ENCODE peak calls at places on chromosomes 6 and 20, in ten cellular contexts. A, D, W, T, H, Y, B, J, L and P are unnamed samples. For H3K36me3, the result is how much of the 10 kb centered on the place peaks cover.

GRCh38 chr20:41616228-41616627 is 1.9 kb downstream of the CHD6 start:
- DNase-seq in A (no peak), D (no peak), W (no peak), T (no peak), H (no peak), Y (no peak), B (peak), J (no peak), L (no peak), P (no peak)

GRCh38 chr6:33124525-33124901 is 48.7 kb downstream of the HLA-DPB1 start:
- DNase-seq in A (no peak), D (no peak), W (no peak), T (no peak), H (no peak), Y (no peak), B (no peak), J (no peak), L (no peak), P (no peak)

GRCh38 chr6:37354526-37355384 is 972 bp downstream of the RNF8 start:
- DNase-seq in A (no peak), D (no peak), W (peak), T (no peak), H (peak), Y (no peak), B (peak), J (peak), L (peak), P (peak)

GRCh38 chr20:10209091-10209490 is 9.5 kb upstream of the SNAP25 start:
- DNase-seq in A (no peak), D (no peak), W (no peak), T (no peak), H (no peak), Y (no peak), B (peak), J (no peak), L (no peak), P (no peak)

GRCh38 chr6:104595315-104595820 is 264.4 kb downstream of the HACE1 start:
- DNase-seq in A (no peak), D (no peak), W (no peak), T (no peak), H (no peak), Y (no peak), B (no peak), J (no peak), L (no peak), P (no peak)

GRCh38 chr6:91198588-91199255 is 611.9 kb upstream of the MAP3K7 start:
- DNase-seq in A (no peak), D (no peak), W (no peak), T (no peak), H (no peak), Y (no peak), B (no peak), J (no peak), L (no peak), P (no peak)

GRCh38 chr20:50226093-50226974 is 35.7 kb downstream of the CEBPB start:
- DNase-seq in A (peak), D (peak), W (peak), T (peak), H (peak), Y (no peak), B (peak), J (peak), L (no peak), P (no peak)

GRCh38 chr20:9214676-9215075 is 145.8 kb downstream of the PLCB4 start:
- DNase-seq in A (no peak), D (no peak), W (no peak), T (no peak), H (no peak), Y (no peak), B (peak), J (no peak), L (peak), P (no peak)

GRCh38 chr6:1535295-1535694 is 74.4 kb upstream of the FOXC1 start:
- DNase-seq in A (no peak), D (no peak), W (no peak), T (no peak), H (no peak), Y (no peak), B (no peak), J (no peak), L (peak), P (no peak)

GRCh38 chr20:36384022-36384619 is 78.0 kb downstream of the DLGAP4 start:
- DNase-seq in A (no peak), D (no peak), W (no peak), T (no peak), H (peak), Y (no peak), B (peak), J (no peak), L (peak), P (no peak)

GRCh38 chr20:5734559-5735137 is 15.6 kb upstream of the SHLD1 start:
- DNase-seq in A (no peak), D (no peak), W (no peak), T (no peak), H (no peak), Y (no peak), B (peak), J (no peak), L (peak), P (no peak)

GRCh38 chr20:39533858-39534257 is 571.7 kb downstream of the DHX35 start:
- DNase-seq in A (no peak), D (no peak), W (no peak), T (no peak), H (no peak), Y (no peak), B (no peak), J (no peak), L (no peak), P (no peak)

GRCh38 chr20:31830406-31830981 is 11.3 kb downstream of the MYLK2 start:
- DNase-seq in A (no peak), D (no peak), W (no peak), T (no peak), H (no peak), Y (no peak), B (no peak), J (no peak), L (no peak), P (no peak)

GRCh38 chr6:33172307-33173227 is 19.7 kb downstream of the COL11A2 start:
- DNase-seq in A (no peak), D (no peak), W (no peak), T (no peak), H (peak), Y (no peak), B (peak), J (no peak), L (peak), P (no peak)

GRCh38 chr6:145839653-145840052 is 25.1 kb upstream of the FBXO30 start:
- DNase-seq in A (no peak), D (no peak), W (no peak), T (no peak), H (no peak), Y (no peak), B (no peak), J (no peak), L (no peak), P (no peak)

GRCh38 chr6:165663736-165664552 is 903 bp upstream of the PDE10A start:
- DNase-seq in A (no peak), D (no peak), W (no peak), T (no peak), H (peak), Y (no peak), B (no peak), J (no peak), L (peak), P (peak)

GRCh38 chr6:150312844-150313584 is 55.8 kb upstream of the IYD start:
- DNase-seq in A (no peak), D (no peak), W (no peak), T (no peak), H (no peak), Y (no peak), B (no peak), J (no peak), L (no peak), P (no peak)

GRCh38 chr6:127120787-127121636 is 2.5 kb downstream of the RSPO3 start:
- DNase-seq in A (peak), D (peak), W (peak), T (no peak), H (peak), Y (no peak), B (peak), J (peak), L (peak), P (peak)

GRCh38 chr20:37343212-37343993 is 2.5 kb upstream of the SRC start:
- DNase-seq in A (no peak), D (no peak), W (no peak), T (no peak), H (no peak), Y (no peak), B (no peak), J (peak), L (peak), P (no peak)

GRCh38 chr6:1407499-1407990 is 18.2 kb downstream of the FOXF2 start:
- DNase-seq in A (no peak), D (peak), W (no peak), T (no peak), H (no peak), Y (no peak), B (peak), J (no peak), L (no peak), P (no peak)

GRCh38 chr6:112502348-112503130 is 155.4 kb downstream of the RFPL4B start:
- DNase-seq in A (no peak), D (no peak), W (no peak), T (no peak), H (no peak), Y (no peak), B (peak), J (no peak), L (no peak), P (no peak)

GRCh38 chr20:47286681-47287080 is 69.8 kb downstream of the ZMYND8 start:
- DNase-seq in A (no peak), D (no peak), W (no peak), T (no peak), H (no peak), Y (no peak), B (no peak), J (no peak), L (no peak), P (no peak)
- H3K36me3 ChIP-seq in A (under half), D (half or more), W (under half), T (under half), H (half or more), Y (half or more), B (under half), J (under half), L (half or more), P (half or more)

DNA sequence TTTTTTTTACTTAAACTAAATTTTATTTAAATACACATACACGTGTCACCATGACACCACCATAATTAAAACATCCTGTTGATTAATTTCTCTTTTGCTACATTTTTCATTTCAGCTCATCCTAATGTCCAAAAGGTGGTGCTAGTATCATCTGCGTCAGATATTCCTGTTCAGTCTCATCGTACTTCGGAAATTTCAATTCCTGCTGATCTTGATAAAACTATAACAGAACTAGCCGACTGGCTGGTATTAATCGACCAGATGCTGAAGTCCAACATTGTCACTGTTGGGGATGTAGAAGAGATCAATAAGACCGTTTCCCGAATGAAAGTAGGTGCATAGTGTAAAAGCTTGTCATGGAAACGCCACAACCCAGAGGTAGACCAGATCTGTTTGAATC is 263.4 kb downstream of the UTRN start:
- DNase-seq in A (no peak), D (no peak), W (no peak), T (no peak), H (no peak), Y (no peak), B (no peak), J (no peak), L (no peak), P (no peak)
- H3K36me3 ChIP-seq in A (under half), D (half or more), W (under half), T (under half), H (half or more), Y (under half), B (under half), J (half or more), L (under half), P (under half)

GRCh38 chr6:106614592-106615301 is 14.6 kb downstream of the RTN4IP1 start:
- DNase-seq in A (no peak), D (no peak), W (no peak), T (no peak), H (no peak), Y (no peak), B (no peak), J (no peak), L (no peak), P (no peak)
- H3K36me3 ChIP-seq in A (under half), D (under half), W (under half), T (under half), H (under half), Y (under half), B (under half), J (under half), L (under half), P (under half)

DNA sequence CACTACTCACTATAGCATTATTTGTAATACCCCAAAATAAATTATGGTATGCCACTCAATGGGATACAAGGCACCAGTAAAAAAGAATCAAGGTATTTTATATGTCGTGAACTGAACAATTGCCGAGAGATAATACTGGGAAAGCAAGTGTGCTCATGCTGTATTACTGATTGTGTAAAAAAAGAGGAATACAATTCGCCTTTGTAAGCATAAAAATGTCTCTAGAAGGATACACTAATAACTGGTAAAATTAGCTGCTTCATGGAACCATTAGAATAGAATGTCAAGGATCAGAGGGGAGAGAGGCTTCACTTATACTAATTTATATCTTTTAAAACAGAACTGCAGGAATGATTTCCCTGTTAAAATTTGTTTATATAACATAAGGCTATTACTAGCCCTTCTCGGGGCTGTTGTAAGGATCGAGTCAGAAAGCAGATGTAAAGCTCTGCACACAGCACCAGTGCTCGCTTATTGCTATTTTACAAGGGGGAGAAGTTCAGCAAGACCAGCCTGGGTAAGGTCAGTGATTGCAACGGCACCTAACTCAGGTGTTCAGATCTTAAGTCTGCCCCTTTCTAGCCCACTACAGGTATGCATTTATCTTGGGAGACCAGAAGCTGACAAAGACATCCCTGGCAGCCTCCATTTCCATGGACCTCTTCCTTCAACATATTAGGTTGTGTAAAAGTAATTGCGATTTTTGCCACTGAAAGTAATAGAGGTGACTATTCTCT is 61.6 kb downstream of the MYH7B start:
- DNase-seq in A (no peak), D (no peak), W (no peak), T (no peak), H (no peak), Y (no peak), B (no peak), J (no peak), L (no peak), P (no peak)
- H3K36me3 ChIP-seq in A (under half), D (half or more), W (under half), T (under half), H (half or more), Y (under half), B (half or more), J (half or more), L (under half), P (under half)

GRCh38 chr6:122454673-122455072 is 16.9 kb downstream of the SERINC1 start:
- DNase-seq in A (no peak), D (no peak), W (no peak), T (no peak), H (no peak), Y (no peak), B (no peak), J (no peak), L (peak), P (no peak)
- H3K36me3 ChIP-seq in A (under half), D (half or more), W (under half), T (under half), H (half or more), Y (half or more), B (under half), J (half or more), L (under half), P (under half)

DNA sequence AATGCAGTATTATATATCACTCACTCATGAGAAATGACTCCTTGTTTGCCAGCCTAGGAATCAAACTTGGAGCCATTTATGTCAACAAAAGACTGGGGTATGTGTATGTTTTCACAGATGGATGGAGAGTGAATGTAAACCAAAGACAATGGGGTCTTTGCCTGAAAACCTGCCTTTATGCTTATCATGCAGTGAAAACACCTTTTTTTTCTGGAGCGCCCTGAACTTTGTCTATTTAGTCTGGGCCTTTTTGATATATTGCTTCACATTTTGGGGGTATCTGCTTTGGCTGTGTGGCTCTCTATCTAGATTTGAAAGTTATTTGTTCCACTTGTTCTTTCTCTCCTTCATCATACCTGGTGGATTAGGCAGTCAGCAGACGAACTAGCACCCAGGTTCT is 848.5 kb upstream of the FLRT3 start:
- DNase-seq in A (no peak), D (no peak), W (no peak), T (no peak), H (no peak), Y (no peak), B (no peak), J (no peak), L (no peak), P (no peak)
- H3K36me3 ChIP-seq in A (under half), D (under half), W (under half), T (under half), H (under half), Y (under half), B (under half), J (under half), L (under half), P (under half)

DNA sequence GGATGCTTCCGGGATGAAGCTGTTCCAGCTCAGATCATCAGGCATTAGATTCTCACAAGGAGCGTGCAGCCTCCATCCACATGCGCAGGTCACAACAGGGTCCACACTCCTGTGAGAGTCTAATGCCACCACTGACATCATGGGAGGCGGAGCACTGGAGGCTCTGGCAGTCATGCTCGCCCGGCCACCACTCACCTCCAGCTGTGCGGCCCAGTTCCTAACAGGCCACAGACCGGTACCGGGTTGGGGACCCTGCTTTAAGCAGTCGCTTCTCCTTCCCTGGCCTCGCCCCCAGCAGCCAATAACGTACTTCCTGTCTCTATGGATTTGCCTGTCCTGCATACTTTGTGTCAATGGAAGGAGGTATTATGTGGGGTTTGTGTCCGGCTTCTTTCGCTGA is 236.8 kb downstream of the TAF4 start:
- DNase-seq in A (no peak), D (no peak), W (no peak), T (no peak), H (no peak), Y (no peak), B (no peak), J (peak), L (no peak), P (no peak)
- H3K36me3 ChIP-seq in A (under half), D (under half), W (under half), T (under half), H (under half), Y (under half), B (under half), J (under half), L (under half), P (under half)

DNA sequence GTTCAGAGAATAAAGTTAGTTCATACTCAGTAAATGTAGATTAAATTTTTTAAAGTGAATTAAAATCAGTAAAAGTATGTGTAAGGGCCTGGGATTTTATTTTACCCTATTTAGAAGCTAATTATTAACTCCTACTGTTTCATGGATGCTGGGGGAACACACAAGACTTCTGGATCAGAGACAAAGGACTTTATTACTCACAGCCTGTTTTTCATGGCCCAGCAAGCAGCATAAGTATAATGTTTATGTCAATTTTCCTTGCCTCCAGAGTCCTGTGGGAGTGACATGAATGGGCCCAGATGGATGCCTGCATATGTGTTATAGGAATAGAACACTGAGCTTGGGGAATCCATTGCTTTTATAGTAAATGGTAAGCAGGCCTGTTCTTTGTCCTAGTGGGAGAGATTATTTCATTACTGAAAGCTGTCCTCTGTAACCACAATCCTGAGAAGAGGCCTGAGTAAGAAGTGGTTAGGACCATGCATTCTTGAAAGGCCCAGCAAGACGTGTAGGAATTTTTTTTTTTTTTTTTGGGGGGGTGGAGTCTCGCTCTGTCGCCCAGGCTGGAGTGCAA is 25.5 kb downstream of the BLTP3A start:
- DNase-seq in A (no peak), D (no peak), W (no peak), T (no peak), H (no peak), Y (no peak), B (no peak), J (no peak), L (no peak), P (no peak)
- H3K36me3 ChIP-seq in A (under half), D (under half), W (under half), T (under half), H (under half), Y (under half), B (under half), J (under half), L (under half), P (under half)

DNA sequence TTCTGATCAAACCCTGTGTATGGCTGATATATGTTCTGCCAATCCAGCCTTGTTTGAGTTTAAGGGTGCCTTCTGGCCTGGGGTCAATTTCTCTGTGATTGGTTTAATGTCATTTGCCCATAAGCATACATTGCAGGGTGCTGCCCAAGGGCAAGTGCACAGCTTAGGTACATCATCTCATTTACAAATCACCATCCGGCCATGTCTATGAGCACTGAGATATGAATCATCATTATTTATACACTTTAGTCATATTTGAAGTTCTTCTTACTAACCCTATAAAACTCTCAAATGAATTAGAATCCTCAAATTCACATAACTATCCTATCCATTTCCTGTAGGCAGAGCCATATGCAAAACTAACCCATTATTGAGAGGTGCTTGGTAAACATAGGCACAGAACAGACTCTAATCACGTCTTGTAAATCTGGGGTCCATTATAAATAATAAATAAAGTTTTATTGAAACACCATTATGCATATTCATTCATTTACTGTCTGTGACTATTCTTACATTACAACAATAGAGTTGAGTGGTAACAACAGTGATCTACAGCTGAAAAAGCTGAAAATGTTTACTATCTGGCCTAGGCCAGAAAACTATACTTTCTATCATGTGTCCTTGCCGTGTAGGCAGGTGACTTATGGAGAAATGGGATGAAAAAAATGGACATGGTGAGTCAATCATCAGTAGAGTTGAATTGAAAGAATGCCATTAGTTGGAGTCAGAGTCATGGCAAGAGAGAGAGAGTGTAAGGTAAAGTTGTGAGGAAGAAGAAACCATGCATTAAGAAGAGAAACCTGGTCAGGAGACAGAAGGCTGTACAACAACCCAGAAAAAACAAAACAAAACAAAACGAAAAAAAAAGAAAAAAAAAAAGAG is 25.0 kb downstream of the KCNQ5 start:
- DNase-seq in A (no peak), D (no peak), W (no peak), T (no peak), H (no peak), Y (no peak), B (peak), J (no peak), L (peak), P (no peak)
- H3K36me3 ChIP-seq in A (under half), D (under half), W (under half), T (under half), H (under half), Y (under half), B (under half), J (under half), L (under half), P (under half)